ENCODE peak calls at places on chromosome 21, in six cellular contexts. One of them, this sample, is unnamed.

GRCh38 chr21:41616063-41616591 is 108.2 kb upstream of the TMPRSS2 start:
- DNase-seq in HEK293T: no peak
- DNase-seq in ascending aorta: no peak
- DNase-seq in NCI-H1694: no peak
- DNase-seq in psoas muscle: no peak
- DNase-seq in cardiac fibroblast: peak
- DNase-seq in this sample: peak

GRCh38 chr21:24123785-24124184 is 1483.5 kb downstream of the MRPL39 start:
- DNase-seq in HEK293T: no peak
- DNase-seq in ascending aorta: no peak
- DNase-seq in NCI-H1694: no peak
- DNase-seq in psoas muscle: no peak
- DNase-seq in cardiac fibroblast: peak
- DNase-seq in this sample: no peak

GRCh38 chr21:44898011-44898493 is 22.6 kb downstream of the ITGB2 start:
- DNase-seq in HEK293T: no peak
- DNase-seq in ascending aorta: no peak
- DNase-seq in NCI-H1694: no peak
- DNase-seq in psoas muscle: no peak
- DNase-seq in cardiac fibroblast: no peak
- DNase-seq in this sample: no peak

GRCh38 chr21:43929217-43929971 is 64.4 kb downstream of the AGPAT3 start:
- DNase-seq in HEK293T: no peak
- DNase-seq in ascending aorta: no peak
- DNase-seq in NCI-H1694: no peak
- DNase-seq in psoas muscle: peak
- DNase-seq in cardiac fibroblast: no peak
- DNase-seq in this sample: peak

GRCh38 chr21:42337830-42338729 is 12.7 kb downstream of the TFF2 start:
- DNase-seq in HEK293T: peak
- DNase-seq in ascending aorta: no peak
- DNase-seq in NCI-H1694: peak
- DNase-seq in psoas muscle: peak
- DNase-seq in cardiac fibroblast: peak
- DNase-seq in this sample: peak

GRCh38 chr21:34965200-34966174 is 83.6 kb downstream of the RUNX1 start:
- DNase-seq in HEK293T: no peak
- DNase-seq in ascending aorta: no peak
- DNase-seq in NCI-H1694: no peak
- DNase-seq in psoas muscle: no peak
- DNase-seq in cardiac fibroblast: peak
- DNase-seq in this sample: no peak

GRCh38 chr21:44513389-44514217 is 26.4 kb downstream of the KRTAP10-1 start:
- DNase-seq in HEK293T: no peak
- DNase-seq in ascending aorta: no peak
- DNase-seq in NCI-H1694: peak
- DNase-seq in psoas muscle: peak
- DNase-seq in cardiac fibroblast: no peak
- DNase-seq in this sample: no peak

GRCh38 chr21:22900511-22900910 is 1902.3 kb downstream of the NCAM2 start:
- DNase-seq in HEK293T: no peak
- DNase-seq in ascending aorta: no peak
- DNase-seq in NCI-H1694: no peak
- DNase-seq in psoas muscle: no peak
- DNase-seq in cardiac fibroblast: no peak
- DNase-seq in this sample: no peak

GRCh38 chr21:39183272-39184049 is at the start of gene PSMG1:
- DNase-seq in HEK293T: peak
- DNase-seq in ascending aorta: peak
- DNase-seq in NCI-H1694: peak
- DNase-seq in psoas muscle: peak
- DNase-seq in cardiac fibroblast: peak
- DNase-seq in this sample: peak

This sample was measured in left cardiac atrium.